ENCODE peak calls at places on chromosomes 11 and 22, in four cellular contexts. K is transverse colon, Q is spleen, N is K562. O is an unnamed sample. For H3K36me3 and H3K4me1, the result is how much of the 10 kb centered on the place peaks cover.

GRCh38 chr22:45164217-45165123 is 745 bp downstream of the NUP50 start:
- DNase-seq in Q (peak), K (peak), N (peak), O (peak)

GRCh38 chr11:16215352-16215751 is 141.0 kb downstream of the SOX6 start:
- DNase-seq in N (no peak), Q (no peak), K (no peak), O (no peak)

GRCh38 chr11:106152013-106152412 is 74.6 kb downstream of the AASDHPPT start:
- DNase-seq in Q (no peak), N (no peak), K (no peak), O (no peak)

GRCh38 chr11:19816040-19816439 is 103.4 kb downstream of the NAV2 start:
- DNase-seq in Q (no peak), N (no peak), K (no peak), O (no peak)

GRCh38 chr11:1829039-1829820 is 5.6 kb upstream of the SYT8 start:
- DNase-seq in K (no peak), N (no peak), Q (no peak), O (no peak)

GRCh38 chr22:40114411-40114810 is 63.3 kb upstream of the TNRC6B start:
- DNase-seq in N (no peak), K (no peak), Q (no peak), O (no peak)

GRCh38 chr11:103842795-103843194 is 193.6 kb upstream of the DDI1 start:
- DNase-seq in Q (no peak), K (no peak), N (no peak), O (no peak)

GRCh38 chr11:2521081-2521480 is 76.3 kb downstream of the KCNQ1 start:
- DNase-seq in Q (peak), K (no peak), N (no peak), O (peak)

GRCh38 chr22:44160416-44160815 is 20.3 kb upstream of the PARVG start:
- DNase-seq in Q (no peak), K (no peak), N (no peak), O (no peak)

GRCh38 chr22:47543447-47543846 is 781.0 kb downstream of the TBC1D22A start:
- DNase-seq in N (no peak), K (no peak), Q (no peak), O (no peak)

GRCh38 chr11:65334696-65335295 is 1.1 kb downstream of the DPF2 start:
- DNase-seq in Q (peak), K (no peak), N (no peak), O (no peak)

GRCh38 chr22:43821606-43822425 is 9.7 kb upstream of the EFCAB6 start:
- DNase-seq in K (no peak), Q (no peak), N (no peak), O (no peak)

GRCh38 chr22:48161354-48161753 is 1398.9 kb downstream of the TBC1D22A start:
- DNase-seq in N (no peak), Q (no peak), K (peak), O (no peak)

GRCh38 chr22:27784099-27784446 is 17.5 kb downstream of the MN1 start:
- DNase-seq in Q (no peak), N (no peak), K (no peak), O (no peak)

GRCh38 chr11:59641156-59641555 is 25.6 kb upstream of the OSBP start:
- DNase-seq in Q (no peak), K (no peak), N (no peak), O (no peak)

GRCh38 chr11:64960719-64961118 is 11.2 kb downstream of the MAJIN start:
- DNase-seq in Q (no peak), N (peak), K (no peak), O (no peak)

GRCh38 chr22:21686634-21687393 is 21.0 kb downstream of the PPIL2 start:
- DNase-seq in N (peak), Q (no peak), K (no peak), O (no peak)
- H3K36me3 ChIP-seq in N (half or more), Q (half or more), K (under half), O (half or more)

GRCh38 chr11:66365711-66366619 is 5.6 kb downstream of the SLC29A2 start:
- DNase-seq in Q (peak), K (no peak), N (no peak), O (no peak)
- TF ChIP-seq POLR2A in Q (no peak), K (no peak), N (peak), O (no peak)

DNA sequence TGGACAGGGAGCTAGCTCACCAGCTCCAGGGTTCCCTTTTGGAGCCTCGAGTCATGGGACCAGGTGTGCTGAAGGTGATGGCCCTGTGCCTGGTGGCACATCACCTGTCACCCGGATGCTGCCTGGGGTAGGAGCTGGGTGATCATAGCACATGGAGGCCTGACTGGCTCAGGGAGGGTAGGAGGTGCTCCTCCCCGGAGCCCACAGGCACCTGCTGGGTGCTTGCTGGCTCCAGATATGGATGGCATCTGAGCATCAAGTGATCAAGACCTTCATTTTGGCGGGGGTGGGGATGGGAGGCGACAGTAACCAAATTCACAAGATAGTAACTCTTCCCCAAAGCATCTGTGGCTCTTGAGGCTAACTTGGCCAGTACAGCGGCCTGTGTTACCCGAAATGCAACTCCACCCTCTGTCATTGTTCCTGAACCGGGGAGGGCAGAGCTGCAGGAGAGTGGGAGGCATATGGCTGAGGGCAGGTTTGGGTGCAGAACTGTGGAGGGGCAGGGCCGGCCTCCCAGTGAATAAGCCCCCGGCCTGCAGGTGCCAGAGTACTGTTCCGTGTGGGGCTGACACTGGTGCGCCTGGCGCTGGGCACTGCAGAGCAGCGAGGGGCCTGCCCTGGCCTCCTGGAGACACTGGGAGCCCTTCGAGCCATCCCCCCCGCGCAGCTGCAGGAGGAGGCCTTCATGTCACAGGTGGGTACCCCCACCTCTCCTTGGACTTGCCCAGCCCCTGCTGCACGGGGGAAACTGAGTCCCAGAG is 4.7 kb downstream of the TBC1D10C start:
- DNase-seq in Q (peak), N (no peak), K (no peak), O (no peak)
- H3K4me1 ChIP-seq in Q (under half), N (under half), K (under half), O (under half)

GRCh38 chr11:71566081-71566620 is 788 bp downstream of the KRTAP5-10 start:
- DNase-seq in K (peak), N (no peak), Q (no peak), O (no peak)

GRCh38 chr11:71564430-71564829 is 933 bp upstream of the KRTAP5-10 start:
- DNase-seq in K (no peak), N (no peak), Q (no peak), O (no peak)

GRCh38 chr11:71563401-71563800 is 2.0 kb upstream of the KRTAP5-10 start:
- DNase-seq in Q (no peak), N (peak), K (no peak), O (no peak)

GRCh38 chr11:71562120-71562519 is 3.2 kb upstream of the KRTAP5-10 start:
- DNase-seq in N (no peak), K (no peak), Q (no peak), O (no peak)

GRCh38 chr11:71565263-71565662 is at the start of gene KRTAP5-10:
- DNase-seq in N (no peak), Q (no peak), K (no peak), O (no peak)
- H3K36me3 ChIP-seq in N (under half), Q (under half), K (under half), O (under half)

DNA sequence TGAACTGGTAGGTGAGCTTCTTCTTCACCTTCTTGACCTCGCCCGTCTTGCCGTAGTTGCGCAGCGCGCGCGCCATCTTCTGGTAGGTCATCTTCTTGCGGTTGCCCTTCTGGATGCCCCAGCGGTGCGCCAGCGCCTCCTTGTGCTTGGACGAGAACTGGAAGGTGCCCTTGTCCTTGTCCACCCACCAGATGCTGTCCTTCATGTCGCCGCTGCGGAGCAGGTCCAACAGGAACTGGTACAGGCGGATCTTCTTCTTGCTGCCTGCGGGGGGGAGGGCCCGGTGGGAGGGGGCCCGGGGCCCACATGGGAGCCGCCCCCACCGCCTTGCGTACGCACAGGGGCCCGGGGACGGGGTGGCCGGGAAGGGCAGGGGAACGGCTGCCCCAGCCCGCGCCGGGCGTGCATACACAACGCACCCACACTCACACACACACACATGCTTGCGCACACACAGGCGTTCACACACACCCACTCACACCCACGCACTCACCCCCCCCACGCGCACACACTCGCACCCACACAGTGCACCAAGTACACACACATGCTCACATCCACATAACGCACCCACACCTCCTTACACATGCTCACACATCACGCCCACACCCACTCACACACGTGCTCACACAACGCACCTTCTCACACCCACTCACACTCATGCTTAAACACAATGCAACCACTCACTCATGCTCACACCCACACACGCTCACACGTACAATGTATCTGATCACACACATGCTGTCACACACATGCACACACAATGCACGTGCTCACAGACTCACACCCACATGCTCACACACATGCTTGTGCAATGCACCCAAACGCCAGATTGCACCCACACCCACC is 3.0 kb upstream of the MYBPC3 start:
- DNase-seq in K (peak), Q (peak), N (peak), O (peak)
- TF ChIP-seq POLR2A in K (no peak), Q (no peak), N (no peak), O (no peak)

DNA sequence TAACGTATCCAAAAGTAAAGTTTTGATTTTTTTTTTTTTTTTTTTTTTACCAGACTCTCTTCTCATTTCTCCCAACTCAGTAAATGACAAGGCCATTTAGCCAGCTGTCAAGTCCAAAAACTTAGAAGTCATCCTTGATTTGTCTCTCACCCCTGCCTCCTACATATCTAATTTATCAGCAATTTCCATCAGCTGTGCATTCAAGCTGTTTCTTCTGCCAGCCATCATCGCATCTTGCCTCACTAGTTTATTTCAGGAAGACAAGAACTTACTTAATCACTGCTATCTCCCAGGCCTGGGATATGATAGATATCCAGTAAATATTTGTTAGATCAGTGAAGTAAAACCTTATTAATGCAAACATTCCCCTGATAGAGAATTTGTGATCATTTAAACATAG is 47.6 kb downstream of the SCGB1A1 start:
- DNase-seq in N (no peak), K (no peak), Q (no peak), O (no peak)
- H3K4me1 ChIP-seq in N (half or more), K (under half), Q (under half), O (under half)

GRCh38 chr11:130548491-130548833 is 100.0 kb downstream of the ADAMTS15 start:
- DNase-seq in Q (no peak), K (no peak), N (no peak), O (no peak)

GRCh38 chr11:130551388-130551787 is 102.9 kb downstream of the ADAMTS15 start:
- DNase-seq in K (no peak), N (no peak), Q (no peak), O (no peak)

GRCh38 chr11:130550984-130551383 is 102.5 kb downstream of the ADAMTS15 start:
- DNase-seq in K (no peak), N (no peak), Q (no peak), O (no peak)

GRCh38 chr11:130549393-130549999 is 101.1 kb downstream of the ADAMTS15 start:
- DNase-seq in Q (no peak), N (no peak), K (no peak), O (no peak)

GRCh38 chr11:130550160-130550559 is 101.7 kb downstream of the ADAMTS15 start:
- DNase-seq in N (no peak), K (no peak), Q (no peak), O (no peak)
- H3K36me3 ChIP-seq in N (under half), K (under half), Q (under half), O (under half)

DNA sequence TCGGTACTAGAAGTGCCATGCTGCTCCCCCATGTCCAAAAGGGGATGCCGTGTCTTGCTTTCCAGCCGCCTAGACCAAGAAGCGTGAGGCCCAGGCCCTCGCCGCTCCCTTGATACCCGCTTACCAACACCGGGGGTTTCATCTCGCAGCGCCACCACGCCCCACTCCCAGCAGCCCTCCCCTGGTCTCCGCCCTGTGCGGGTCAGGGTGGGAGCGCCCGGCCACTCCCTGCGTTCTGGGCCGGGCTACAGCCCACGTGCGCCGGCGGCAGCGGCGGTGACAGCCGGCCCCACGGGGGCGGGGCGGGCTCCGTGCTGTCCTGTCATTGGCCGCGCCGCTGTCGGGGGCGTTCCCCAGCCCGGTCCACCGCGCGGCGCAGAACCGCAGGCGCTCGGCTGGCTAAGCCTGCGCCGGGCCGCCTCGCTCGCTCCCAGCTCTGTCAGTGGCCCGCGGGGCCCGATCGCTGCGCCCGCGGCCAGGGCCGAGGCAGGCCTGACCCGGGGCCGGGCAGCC is at the start of gene MICAL2:
- DNase-seq in Q (peak), N (peak), K (peak), O (peak)
- TF ChIP-seq POLR2A in Q (no peak), N (peak), K (peak), O (no peak)

O was measured in suprapubic skin.